ENCODE peak calls at places on chromosomes 6 and 20, in six cellular contexts. V is A549, N is ovary, W is sigmoid colon, H is transverse colon, S is suprapubic skin. G is an unnamed sample.

GRCh38 chr6:100512203-100512862 is 47.6 kb upstream of the SIM1 start:
- DNase-seq in V (no peak), N (no peak), W (no peak), H (no peak), S (no peak), G (no peak)

GRCh38 chr6:33607784-33608161 is 13.3 kb upstream of the ITPR3 start:
- DNase-seq in V (peak; percentile 21), N (no peak), W (no peak), H (peak; percentile 68), S (peak; percentile 74), G (no peak)

GRCh38 chr6:100266512-100266911 is 198.2 kb downstream of the SIM1 start:
- DNase-seq in V (no peak), N (no peak), W (no peak), H (no peak), S (no peak), G (no peak)

GRCh38 chr20:47784599-47785320 is 521 bp downstream of the SULF2 start:
- DNase-seq in V (peak; percentile 80), N (peak; percentile 69), W (no peak), H (peak; percentile 27), S (no peak), G (no peak)

GRCh38 chr6:132937466-132937906 is 123.1 kb downstream of the RPS12 start:
- DNase-seq in V (peak; percentile 8), N (no peak), W (no peak), H (peak; percentile 14), S (no peak), G (no peak)

GRCh38 chr6:69370763-69371162 is 426.0 kb downstream of the LMBRD1 start:
- DNase-seq in V (no peak), N (no peak), W (no peak), H (no peak), S (no peak), G (no peak)

GRCh38 chr20:61719691-61720347 is 345.9 kb downstream of the TAF4 start:
- DNase-seq in V (no peak), N (no peak), W (no peak), H (no peak), S (no peak), G (no peak)

GRCh38 chr6:30947231-30947630 is 6.5 kb downstream of the MUCL3 start:
- DNase-seq in V (no peak), N (no peak), W (no peak), H (no peak), S (no peak), G (no peak)

GRCh38 chr20:61573415-61574305 is 321.6 kb downstream of the CDH4 start:
- DNase-seq in V (no peak), N (no peak), W (no peak), H (no peak), S (no peak), G (no peak)

GRCh38 chr20:54950285-54950684 is 474.9 kb downstream of the DOK5 start:
- DNase-seq in V (no peak), N (no peak), W (no peak), H (no peak), S (no peak), G (no peak)
- TF ChIP-seq EP300 in V (no peak), N (no peak), W (no peak), H (no peak), S (no peak), G (no peak)

GRCh38 chr20:77231-77630 is 10.2 kb upstream of the DEFB125 start:
- DNase-seq in V (no peak), N (no peak), W (no peak), H (no peak), S (no peak), G (no peak)
- H3K9me3 ChIP-seq in V (no peaks in the 10 kb centered on the region), N (peaks cover 3% of the 10 kb centered on the region), W (peaks cover 8% of the 10 kb centered on the region), H (peaks cover 2% of the 10 kb centered on the region), S (no peaks in the 10 kb centered on the region), G (peaks cover 11% of the 10 kb centered on the region)

DNA sequence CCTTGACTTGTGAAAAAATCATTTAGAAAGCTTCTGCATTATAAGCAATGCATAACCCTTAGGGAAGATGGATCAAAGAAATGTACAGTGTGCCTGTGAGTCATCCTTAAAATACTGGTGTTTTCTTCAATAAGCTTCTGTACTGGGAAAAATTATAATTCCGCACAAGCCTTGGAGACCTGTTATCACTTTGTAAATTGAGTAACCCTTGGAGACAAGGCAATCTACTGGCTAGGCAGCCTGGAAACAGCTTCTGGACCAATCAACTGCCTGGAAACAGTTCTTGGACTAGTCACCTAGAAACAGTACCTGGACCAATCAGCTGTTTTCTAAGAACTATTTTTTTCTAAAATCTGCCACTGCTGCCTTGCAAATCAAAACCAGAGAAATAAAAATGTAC is 25.8 kb upstream of the RNGTT start:
- DNase-seq in V (no peak), N (no peak), W (no peak), H (no peak), S (no peak), G (no peak)
- TF ChIP-seq EP300 in V (no peak), N (no peak), W (no peak), H (no peak), S (no peak), G (no peak)

GRCh38 chr6:27358786-27359185 is 29.8 kb upstream of the ZNF391 start:
- DNase-seq in V (no peak), N (no peak), W (no peak), H (no peak), S (no peak), G (no peak)

GRCh38 chr6:27359231-27359630 is 29.3 kb upstream of the ZNF391 start:
- DNase-seq in V (no peak), N (no peak), W (no peak), H (no peak), S (no peak), G (no peak)
- H3K9me3 ChIP-seq in V (peaks cover 20% of the 10 kb centered on the region), N (peaks cover 8% of the 10 kb centered on the region), W (peaks cover 10% of the 10 kb centered on the region), H (peaks cover 32% of the 10 kb centered on the region), S (peaks cover 22% of the 10 kb centered on the region), G (no peaks in the 10 kb centered on the region)

GRCh38 chr6:26198626-26199056 is 111.4 kb downstream of the HFE start:
- DNase-seq in V (no peak), N (no peak), W (no peak), H (no peak), S (no peak), G (no peak)

GRCh38 chr6:26197736-26198625 is 110.8 kb downstream of the HFE start:
- DNase-seq in V (no peak), N (no peak), W (peak; percentile 77), H (peak; percentile 84), S (no peak), G (no peak)

GRCh38 chr6:26200918-26201721 is 113.9 kb downstream of the HFE start:
- DNase-seq in V (no peak), N (no peak), W (no peak), H (no peak), S (no peak), G (no peak)

GRCh38 chr6:26199773-26200728 is 112.8 kb downstream of the HFE start:
- DNase-seq in V (no peak), N (peak; percentile 65), W (peak; percentile 80), H (no peak), S (no peak), G (no peak)

GRCh38 chr6:26199057-26199772 is 112.0 kb downstream of the HFE start:
- DNase-seq in V (no peak), N (peak; percentile 78), W (peak; percentile 85), H (peak; percentile 69), S (no peak), G (peak; percentile 94)
- TF ChIP-seq EP300 in V (no peak), N (no peak), W (peak; percentile 6), H (no peak), S (no peak), G (no peak)

GRCh38 chr6:147244832-147245231 is 40.6 kb downstream of the STXBP5 start:
- DNase-seq in V (no peak), N (no peak), W (no peak), H (no peak), S (no peak), G (no peak)
- H3K9me3 ChIP-seq in V (no peaks in the 10 kb centered on the region), N (no peaks in the 10 kb centered on the region), W (no peaks in the 10 kb centered on the region), H (no peaks in the 10 kb centered on the region), S (no peaks in the 10 kb centered on the region), G (no peaks in the 10 kb centered on the region)